ENCODE peak calls at places on chromosomes 7 and 10, in ten cellular contexts. L is mammary epithelial cell, F is type B pancreatic cell, G is AG10803, Z is GM12865, U is AG04450, O is natural killer cell, E is mesothelial cell of epicardium, H is Calu3, V is heart right ventricle. X is an unnamed sample.

GRCh38 chr10:99894613-99895012 is 112.2 kb downstream of the ABCC2 start:
- DNase-seq in L (no peak), F (no peak), G (no peak), Z (no peak), U (no peak), O (no peak), E (no peak), H (no peak), V (no peak), X (no peak)

GRCh38 chr10:132124201-132124920 is 58.6 kb downstream of the JAKMIP3 start:
- DNase-seq in L (no peak), F (no peak), G (no peak), Z (no peak), U (no peak), O (no peak), E (no peak), H (no peak), V (no peak), X (no peak)

GRCh38 chr7:113636727-113637421 is 281.9 kb downstream of the PPP1R3A start:
- DNase-seq in L (peak; percentile 94), F (no peak), G (no peak), Z (no peak), U (peak; percentile 30), O (no peak), E (no peak), H (no peak), V (no peak), X (peak; percentile 59)

GRCh38 chr10:126867567-126868365 is 37.5 kb upstream of the DOCK1 start:
- DNase-seq in L (no peak), F (peak; percentile 59), G (peak; percentile 100), Z (no peak), U (peak; percentile 44), O (no peak), E (no peak), H (no peak), V (no peak), X (no peak)

GRCh38 chr10:30063098-30063497 is 3.7 kb upstream of the JCAD start:
- DNase-seq in L (no peak), F (no peak), G (peak; percentile 94), Z (no peak), U (peak; percentile 24), O (no peak), E (no peak), H (no peak), V (no peak), X (peak; percentile 40)

GRCh38 chr7:108630002-108630401 is 60.3 kb downstream of the DNAJB9 start:
- DNase-seq in L (no peak), F (no peak), G (no peak), Z (no peak), U (no peak), O (no peak), E (no peak), H (no peak), V (peak; percentile 7), X (no peak)

GRCh38 chr7:30276203-30276900 is 8.0 kb upstream of the ZNRF2 start:
- DNase-seq in L (peak; percentile 39), F (no peak), G (peak; percentile 54), Z (peak; percentile 77), U (no peak), O (peak; percentile 31), E (peak; percentile 47), H (peak; percentile 69), V (no peak), X (peak; percentile 63)

GRCh38 chr10:90930971-90931841 is 10.3 kb upstream of the ANKRD1 start:
- DNase-seq in L (no peak), F (no peak), G (peak; percentile 99), Z (no peak), U (peak; percentile 55), O (no peak), E (peak; percentile 65), H (peak; percentile 39), V (peak; percentile 55), X (peak; percentile 35)

GRCh38 chr7:148380581-148381419 is 209.8 kb upstream of the C7orf33 start:
- DNase-seq in L (no peak), F (no peak), G (no peak), Z (no peak), U (no peak), O (no peak), E (no peak), H (no peak), V (no peak), X (no peak)

GRCh38 chr7:55158983-55159382 is 140.2 kb downstream of the EGFR start:
- DNase-seq in L (no peak), F (no peak), G (no peak), Z (no peak), U (no peak), O (no peak), E (no peak), H (no peak), V (no peak), X (no peak)

GRCh38 chr10:73262105-73262730 is 9.8 kb upstream of the MRPS16 start:
- DNase-seq in L (peak; percentile 88), F (no peak), G (peak; percentile 89), Z (no peak), U (peak; percentile 43), O (no peak), E (no peak), H (peak; percentile 55), V (no peak), X (peak; percentile 93)

GRCh38 chr7:149721084-149721601 is 52.2 kb downstream of the ZNF467 start:
- DNase-seq in L (no peak), F (no peak), G (no peak), Z (no peak), U (no peak), O (peak; percentile 33), E (no peak), H (no peak), V (no peak), X (no peak)

GRCh38 chr10:77400041-77400440 is 237.6 kb downstream of the KCNMA1 start:
- DNase-seq in L (no peak), F (no peak), G (no peak), Z (no peak), U (no peak), O (no peak), E (no peak), H (no peak), V (no peak), X (no peak)

GRCh38 chr7:22587322-22587721 is 87.3 kb upstream of the STEAP1B start:
- DNase-seq in L (no peak), F (no peak), G (peak; percentile 88), Z (peak; percentile 13), U (no peak), O (no peak), E (no peak), H (no peak), V (no peak), X (peak; percentile 27)

GRCh38 chr7:150357277-150357676 is 11.3 kb upstream of the REPIN1 start:
- DNase-seq in L (no peak), F (no peak), G (no peak), Z (peak; percentile 68), U (no peak), O (peak; percentile 62), E (no peak), H (no peak), V (no peak), X (no peak)

DNA sequence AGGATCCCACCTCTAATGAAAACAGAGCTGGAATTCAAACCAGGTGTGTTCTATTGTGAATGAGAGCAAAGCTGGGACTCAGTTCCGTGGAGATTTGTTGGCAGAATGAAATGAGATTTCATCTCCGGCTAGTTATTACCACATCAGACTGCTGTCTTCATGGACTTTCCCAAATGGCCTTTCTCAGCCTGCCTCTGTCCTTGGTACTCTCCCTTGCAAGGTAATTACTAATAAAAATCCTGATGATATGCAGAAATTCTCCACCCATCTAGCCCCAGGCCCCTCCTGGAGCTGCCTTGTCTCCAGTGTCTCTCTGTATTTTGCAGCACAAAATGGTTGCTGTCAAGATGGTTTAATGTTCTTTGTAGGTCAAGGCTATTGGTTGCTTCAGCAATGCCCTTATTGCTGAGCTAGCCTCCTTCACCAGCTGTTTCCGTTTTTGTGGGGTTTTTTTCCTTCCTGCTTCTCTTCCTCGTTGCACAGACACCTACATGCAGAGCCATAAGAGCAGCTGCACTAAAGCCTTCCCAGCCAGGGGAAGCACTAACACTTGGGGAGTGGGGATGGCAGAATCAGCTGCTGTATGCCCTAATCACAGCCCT is 185.0 kb upstream of the GHITM start:
- DNase-seq in L (no peak), F (no peak), G (no peak), Z (no peak), U (no peak), O (no peak), E (no peak), H (no peak), V (no peak), X (no peak)
- TF ChIP-seq CTCF in L (no peak), F (no peak), G (no peak), Z (no peak), U (no peak), O (no peak), E (no peak), H (no peak), V (no peak), X (no peak)

GRCh38 chr7:121544199-121544598 is 148.1 kb upstream of the FAM3C start:
- DNase-seq in L (no peak), F (no peak), G (no peak), Z (no peak), U (no peak), O (no peak), E (no peak), H (no peak), V (no peak), X (no peak)
- TF ChIP-seq CTCF in L (no peak), F (no peak), G (no peak), Z (no peak), U (no peak), O (no peak), E (no peak), H (no peak), V (no peak), X (no peak)

DNA sequence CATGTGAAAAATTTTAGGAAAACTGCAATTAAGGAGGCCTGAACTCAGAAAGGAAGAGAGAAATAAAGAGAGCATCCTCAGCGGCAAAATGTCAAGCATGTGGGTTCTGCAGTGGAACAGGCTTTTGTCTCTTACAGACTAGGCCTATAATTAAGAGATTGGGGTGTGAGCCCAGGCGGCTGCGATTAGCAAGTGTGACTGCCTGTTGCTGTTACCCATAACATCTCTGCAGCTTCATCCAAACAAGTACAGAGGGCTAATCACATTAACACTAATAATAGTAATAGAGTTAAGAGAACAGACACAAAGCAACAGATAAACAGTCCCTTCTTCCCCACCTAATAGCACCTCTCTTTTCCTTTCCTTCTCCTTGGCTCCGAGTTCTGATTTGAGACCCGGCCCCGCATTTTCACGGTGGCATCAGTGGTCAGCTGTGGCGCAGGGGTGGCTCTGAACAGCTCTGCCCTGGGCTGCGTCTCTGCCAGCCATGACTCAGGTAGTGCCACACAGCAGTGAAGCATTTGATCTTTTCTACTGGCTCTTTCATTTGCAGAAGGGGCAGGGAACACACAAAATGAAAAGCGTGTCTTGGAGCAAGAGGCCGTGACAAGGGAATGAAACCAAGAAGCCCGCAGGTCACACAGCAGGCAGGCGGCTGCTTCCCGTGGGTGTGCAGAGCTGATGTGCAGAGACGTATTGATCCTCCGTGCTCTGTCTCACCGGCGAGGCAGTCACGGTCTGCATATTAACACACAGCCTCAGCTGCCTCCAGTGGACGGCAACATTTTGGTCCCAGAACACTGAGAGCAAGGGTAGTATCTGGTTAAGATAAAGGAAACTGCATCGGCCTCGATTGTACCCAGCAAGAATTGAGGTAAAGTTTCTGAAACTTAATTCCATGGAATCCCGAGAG is 103.1 kb downstream of the KLF6 start:
- DNase-seq in L (no peak), F (no peak), G (no peak), Z (no peak), U (no peak), O (no peak), E (no peak), H (peak; percentile 35), V (no peak), X (no peak)
- TF ChIP-seq CTCF in L (no peak), F (peak; percentile 38), G (no peak), Z (no peak), U (no peak), O (no peak), E (no peak), H (no peak), V (no peak), X (no peak)

GRCh38 chr7:135361788-135362187 is 128.2 kb downstream of the STRA8 start:
- DNase-seq in L (no peak), F (no peak), G (no peak), Z (no peak), U (no peak), O (no peak), E (no peak), H (no peak), V (no peak), X (no peak)
- TF ChIP-seq CTCF in L (no peak), F (no peak), G (no peak), Z (no peak), U (no peak), O (no peak), E (no peak), H (no peak), V (no peak), X (no peak)

X was measured in MCF 10A.